ENCODE peak calls at places on chromosomes 1 and 21, in six cellular contexts. K, N, G, Z, A and M are unnamed samples.

GRCh38 chr1:52572387-52572786 is 19.5 kb upstream of the TUT4 start:
- DNase-seq in K (no peak), N (no peak), G (no peak), Z (no peak), A (no peak), M (no peak)

GRCh38 chr1:235917267-235917811 is 50.6 kb upstream of the LYST start:
- DNase-seq in K (no peak), N (no peak), G (peak; percentile 20), Z (peak; percentile 84), A (peak; percentile 79), M (peak; percentile 58)

GRCh38 chr1:153678519-153679336 is at the start of gene NPR1:
- DNase-seq in K (peak; percentile 50), N (peak; percentile 45), G (no peak), Z (no peak), A (no peak), M (no peak)

GRCh38 chr1:2230781-2231666 is 2.9 kb downstream of the SKI start:
- DNase-seq in K (peak; percentile 74), N (no peak), G (peak; percentile 71), Z (no peak), A (peak; percentile 57), M (peak; percentile 82)

GRCh38 chr1:43296207-43296606 is 4.6 kb upstream of the TIE1 start:
- DNase-seq in K (no peak), N (no peak), G (no peak), Z (no peak), A (no peak), M (no peak)

GRCh38 chr1:165344736-165345135 is 11.8 kb downstream of the LMX1A start:
- DNase-seq in K (no peak), N (no peak), G (no peak), Z (no peak), A (no peak), M (no peak)

GRCh38 chr21:16154961-16155360 is 425.2 kb downstream of the USP25 start:
- DNase-seq in K (no peak), N (no peak), G (no peak), Z (no peak), A (no peak), M (no peak)

GRCh38 chr1:160681067-160681890 is 30.3 kb downstream of the CD48 start:
- DNase-seq in K (peak; percentile 90), N (peak; percentile 75), G (peak; percentile 77), Z (peak; percentile 25), A (peak; percentile 94), M (peak; percentile 81)

GRCh38 chr1:183774938-183775337 is 30.0 kb upstream of the RGL1 start:
- DNase-seq in K (no peak), N (no peak), G (no peak), Z (no peak), A (no peak), M (no peak)

GRCh38 chr1:32496127-32496526 is 31.3 kb downstream of the ZBTB8B start:
- DNase-seq in K (no peak), N (no peak), G (no peak), Z (no peak), A (peak; percentile 78), M (no peak)